ENCODE peak calls at places on chromosomes 1 and 21, in nine cellular contexts. H is PC-9; I is fibroblast of mammary gland; G is tibial nerve; N is CD4-positive, alpha-beta T cell; Z is heart right ventricle; K is pancreas; L is astrocyte of the spinal cord; V is HCT116. J is an unnamed sample.

GRCh38 chr1:212514056-212514614 is 81.4 kb downstream of the NENF start:
- DNase-seq in N (no peak), L (peak), Z (peak), I (peak), V (peak), K (peak), G (no peak), H (peak), J (no peak)

GRCh38 chr1:42165511-42166210 is 1.1 kb upstream of the GUCA2A start:
- DNase-seq in H (peak), N (no peak), I (no peak), V (peak), K (peak), Z (peak), G (no peak), L (peak), J (peak)

GRCh38 chr1:216807696-216808095 is 84.5 kb upstream of the ESRRG start:
- DNase-seq in G (no peak), K (no peak), V (no peak), Z (no peak), L (peak), I (no peak), H (no peak), N (no peak), J (no peak)

GRCh38 chr1:232062967-232063366 is 436.4 kb downstream of the DISC1 start:
- DNase-seq in N (no peak), Z (no peak), G (no peak), H (no peak), L (no peak), V (no peak), I (no peak), K (no peak), J (no peak)

GRCh38 chr1:116475850-116476218 is 95.0 kb downstream of the CD58 start:
- DNase-seq in I (no peak), K (no peak), H (no peak), V (no peak), Z (no peak), G (no peak), N (no peak), L (no peak), J (no peak)

GRCh38 chr1:160625725-160626498 is 20.9 kb downstream of the SLAMF1 start:
- DNase-seq in Z (no peak), L (no peak), G (no peak), N (peak), V (no peak), H (no peak), K (no peak), I (no peak), J (no peak)

GRCh38 chr1:202806845-202807366 is 1.3 kb downstream of the KDM5B start:
- DNase-seq in V (no peak), N (peak), Z (no peak), L (no peak), G (no peak), K (peak), I (no peak), H (peak), J (peak)

GRCh38 chr21:31873696-31874599 is 1.1 kb downstream of the HUNK start:
- DNase-seq in V (no peak), I (no peak), K (peak), L (no peak), G (no peak), N (peak), Z (no peak), H (no peak), J (peak)

GRCh38 chr21:39132248-39132647 is 51.0 kb downstream of the PSMG1 start:
- DNase-seq in G (no peak), I (peak), H (no peak), L (no peak), N (no peak), Z (no peak), K (no peak), V (no peak), J (no peak)

GRCh38 chr1:22241250-22241649 is 98.4 kb upstream of the WNT4 start:
- DNase-seq in N (no peak), L (no peak), Z (no peak), V (no peak), I (no peak), K (no peak), G (no peak), H (no peak), J (no peak)

GRCh38 chr1:64363116-64363515 is 106.8 kb upstream of the CACHD1 start:
- DNase-seq in H (no peak), L (no peak), N (no peak), V (no peak), I (no peak), Z (no peak), K (no peak), G (no peak), J (no peak)

GRCh38 chr1:193240609-193241008 is 54.2 kb upstream of the B3GALT2 start:
- DNase-seq in H (no peak), V (no peak), N (no peak), L (no peak), K (no peak), Z (no peak), G (no peak), I (no peak), J (no peak)

GRCh38 chr1:67616394-67616985 is 68.5 kb upstream of the GADD45A start:
- DNase-seq in K (no peak), I (no peak), H (no peak), N (no peak), L (no peak), Z (no peak), V (no peak), G (no peak), J (no peak)

GRCh38 chr1:23759277-23759676 is 16.0 kb downstream of the ELOA start:
- DNase-seq in G (no peak), K (no peak), I (no peak), L (peak), V (no peak), Z (peak), H (no peak), N (no peak), J (no peak)

GRCh38 chr1:168801032-168801745 is 72.2 kb upstream of the DPT start:
- DNase-seq in K (peak), L (no peak), G (no peak), I (no peak), H (no peak), V (no peak), N (no peak), Z (no peak), J (no peak)

GRCh38 chr1:51907079-51907702 is 28.7 kb upstream of the NRDC start:
- DNase-seq in K (no peak), N (no peak), Z (no peak), G (no peak), H (no peak), I (peak), V (no peak), L (no peak), J (no peak)

GRCh38 chr21:28822882-28823335 is 169.8 kb downstream of the LTN1 start:
- DNase-seq in I (peak), N (no peak), V (no peak), G (no peak), Z (peak), H (peak), L (no peak), K (no peak), J (no peak)

GRCh38 chr1:62784509-62785365 is 805 bp downstream of the ATG4C start:
- DNase-seq in Z (no peak), N (no peak), K (no peak), I (peak), H (no peak), V (no peak), L (peak), G (no peak), J (no peak)

GRCh38 chr1:210587547-210587946 is 258.8 kb downstream of the HHAT start:
- DNase-seq in I (peak), G (no peak), H (no peak), L (peak), Z (no peak), N (no peak), V (no peak), K (no peak), J (no peak)

GRCh38 chr1:26156285-26157038 is 2.4 kb upstream of the FAM110D start:
- DNase-seq in G (no peak), V (no peak), N (no peak), K (no peak), H (no peak), Z (peak), L (no peak), I (no peak), J (no peak)

GRCh38 chr1:172708452-172708851 is 49.5 kb downstream of the FASLG start:
- DNase-seq in I (no peak), G (no peak), Z (no peak), K (no peak), N (no peak), L (no peak), V (no peak), H (no peak), J (no peak)

GRCh38 chr1:153293480-153293775 is 19.3 kb downstream of the PGLYRP3 start:
- DNase-seq in H (no peak), G (no peak), K (no peak), V (no peak), N (no peak), L (no peak), Z (no peak), I (no peak), J (no peak)

GRCh38 chr1:228068359-228068758 is 14.1 kb upstream of the ARF1 start:
- DNase-seq in G (no peak), Z (no peak), N (no peak), K (no peak), I (no peak), H (no peak), V (no peak), L (no peak), J (no peak)

GRCh38 chr1:155309423-155310021 is 856 bp downstream of the FDPS start:
- DNase-seq in Z (peak), G (no peak), K (peak), I (no peak), N (no peak), V (no peak), H (peak), L (peak), J (no peak)

GRCh38 chr21:45821315-45822001 is 160.1 kb upstream of the COL6A1 start:
- DNase-seq in V (no peak), K (no peak), I (no peak), H (no peak), G (no peak), N (no peak), L (no peak), Z (no peak), J (peak)

GRCh38 chr1:226651041-226651731 is 87.9 kb downstream of the ITPKB start:
- DNase-seq in L (no peak), G (no peak), V (no peak), H (no peak), Z (no peak), I (no peak), N (no peak), K (no peak), J (no peak)

GRCh38 chr1:94298861-94299260 is 61.5 kb upstream of the ARHGAP29 start:
- DNase-seq in Z (peak), L (no peak), H (no peak), G (no peak), K (no peak), V (no peak), N (no peak), I (peak), J (no peak)

GRCh38 chr21:31203371-31204054 is 140.5 kb downstream of the TIAM1 start:
- DNase-seq in G (no peak), K (no peak), H (no peak), V (peak), Z (no peak), N (no peak), L (peak), I (peak), J (no peak)

GRCh38 chr1:149915429-149916192 is 2.0 kb downstream of the SV2A start:
- DNase-seq in Z (no peak), G (no peak), L (no peak), I (no peak), K (no peak), V (no peak), H (no peak), N (no peak), J (no peak)

GRCh38 chr1:53137729-53138128 is 4.7 kb downstream of the SLC1A7 start:
- DNase-seq in H (no peak), G (no peak), V (peak), I (peak), Z (no peak), K (no peak), N (no peak), L (no peak), J (no peak)

GRCh38 chr1:207049974-207050391 is 1.0 kb downstream of the YOD1 start:
- DNase-seq in L (peak), Z (peak), H (no peak), G (no peak), K (peak), N (no peak), I (peak), V (no peak), J (no peak)

GRCh38 chr1:107277022-107277421 is 136.2 kb downstream of the NTNG1 start:
- DNase-seq in G (no peak), H (peak), N (no peak), I (peak), L (peak), V (no peak), Z (peak), K (no peak), J (peak)

GRCh38 chr1:65717815-65718454 is 74.8 kb upstream of the PDE4B start:
- DNase-seq in Z (no peak), L (peak), V (peak), K (no peak), H (no peak), G (no peak), N (no peak), I (peak), J (no peak)

GRCh38 chr1:151862604-151863003 is 9.1 kb upstream of the THEM5 start:
- DNase-seq in V (no peak), H (no peak), L (no peak), Z (no peak), K (no peak), N (no peak), I (no peak), G (no peak), J (no peak)

GRCh38 chr1:115280073-115280472 is 58.0 kb downstream of the NGF start:
- DNase-seq in V (no peak), I (peak), N (no peak), H (no peak), K (no peak), G (no peak), Z (no peak), L (peak), J (peak)

GRCh38 chr1:168842306-168842705 is 113.3 kb upstream of the DPT start:
- DNase-seq in I (no peak), G (no peak), H (no peak), L (no peak), V (no peak), K (no peak), Z (no peak), N (no peak), J (no peak)

GRCh38 chr1:173113015-173113741 is 62.4 kb upstream of the TNFSF18 start:
- DNase-seq in V (peak), K (no peak), L (peak), N (no peak), I (peak), H (no peak), G (no peak), Z (no peak), J (no peak)

DNA sequence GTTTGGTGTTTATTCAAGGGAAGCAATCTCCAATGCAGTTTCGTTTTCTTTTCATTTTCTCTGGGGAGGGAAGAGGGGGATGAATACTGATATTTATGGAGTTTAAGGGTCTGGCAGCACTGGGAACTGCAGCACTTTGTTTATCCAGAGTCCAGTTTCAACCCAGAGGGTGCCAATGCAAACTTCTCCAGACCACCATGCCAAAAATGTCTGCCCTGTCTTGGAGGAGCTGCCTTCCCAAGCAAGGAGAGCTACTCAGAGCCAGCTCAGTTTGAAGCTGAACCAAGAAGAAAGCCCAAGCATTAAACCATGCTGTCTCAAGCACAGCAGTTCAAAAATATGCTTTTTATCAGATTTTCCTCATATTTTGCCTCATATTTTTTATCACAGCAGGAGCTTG is 589.7 kb downstream of the LMO4 start:
- DNase-seq in G (no peak), L (no peak), I (no peak), H (no peak), N (no peak), V (no peak), Z (no peak), K (no peak), J (no peak)
- TF ChIP-seq CTCF in G (no peak), L (no peak), I (no peak), H (no peak), N (no peak), V (no peak), Z (no peak), K (no peak), J (no peak)

DNA sequence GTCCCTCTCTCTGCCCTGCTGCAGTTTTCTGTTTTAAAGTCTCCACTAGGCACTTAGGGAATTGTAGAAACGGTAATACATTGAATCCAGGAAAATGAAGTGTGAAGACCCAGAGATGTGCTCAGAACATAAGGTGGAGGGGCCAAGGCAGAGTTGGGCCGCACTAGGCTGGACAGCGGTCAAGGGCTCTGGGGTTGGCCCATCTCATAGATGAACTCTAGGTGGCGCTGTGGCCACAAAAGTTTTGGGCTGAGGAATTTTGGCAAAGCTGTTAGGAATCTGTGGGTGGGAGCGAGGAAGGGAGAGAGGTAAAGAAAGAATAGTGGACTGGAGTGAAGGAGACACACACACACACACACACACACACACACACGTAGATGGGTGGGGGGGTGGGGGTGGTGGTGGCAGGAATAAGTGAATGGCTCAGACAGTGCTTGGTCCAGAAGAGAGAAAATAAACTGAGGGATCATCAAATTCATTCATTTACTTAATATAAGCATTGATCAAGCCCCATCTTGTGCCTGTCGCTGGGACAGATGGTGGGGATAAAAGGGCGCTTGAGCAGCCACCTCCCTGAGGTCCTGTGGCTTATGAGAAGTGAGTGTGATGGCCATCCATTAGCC is 258.5 kb downstream of the TRABD2B start:
- DNase-seq in I (peak), Z (peak), G (no peak), V (no peak), H (peak), N (no peak), L (peak), K (no peak), J (peak)
- TF ChIP-seq CTCF in I (peak), Z (peak), G (peak), V (peak), H (peak), N (no peak), L (peak), K (peak), J (peak)

GRCh38 chr21:43659136-43660000 is at the start of the genes HSF2BP and RRP1B:
- DNase-seq in G (peak), K (peak), I (peak), N (peak), Z (peak), L (peak), H (peak), V (peak), J (peak)
- TF ChIP-seq CTCF in G (no peak), K (no peak), I (no peak), N (no peak), Z (no peak), L (no peak), H (no peak), V (no peak), J (no peak)

DNA sequence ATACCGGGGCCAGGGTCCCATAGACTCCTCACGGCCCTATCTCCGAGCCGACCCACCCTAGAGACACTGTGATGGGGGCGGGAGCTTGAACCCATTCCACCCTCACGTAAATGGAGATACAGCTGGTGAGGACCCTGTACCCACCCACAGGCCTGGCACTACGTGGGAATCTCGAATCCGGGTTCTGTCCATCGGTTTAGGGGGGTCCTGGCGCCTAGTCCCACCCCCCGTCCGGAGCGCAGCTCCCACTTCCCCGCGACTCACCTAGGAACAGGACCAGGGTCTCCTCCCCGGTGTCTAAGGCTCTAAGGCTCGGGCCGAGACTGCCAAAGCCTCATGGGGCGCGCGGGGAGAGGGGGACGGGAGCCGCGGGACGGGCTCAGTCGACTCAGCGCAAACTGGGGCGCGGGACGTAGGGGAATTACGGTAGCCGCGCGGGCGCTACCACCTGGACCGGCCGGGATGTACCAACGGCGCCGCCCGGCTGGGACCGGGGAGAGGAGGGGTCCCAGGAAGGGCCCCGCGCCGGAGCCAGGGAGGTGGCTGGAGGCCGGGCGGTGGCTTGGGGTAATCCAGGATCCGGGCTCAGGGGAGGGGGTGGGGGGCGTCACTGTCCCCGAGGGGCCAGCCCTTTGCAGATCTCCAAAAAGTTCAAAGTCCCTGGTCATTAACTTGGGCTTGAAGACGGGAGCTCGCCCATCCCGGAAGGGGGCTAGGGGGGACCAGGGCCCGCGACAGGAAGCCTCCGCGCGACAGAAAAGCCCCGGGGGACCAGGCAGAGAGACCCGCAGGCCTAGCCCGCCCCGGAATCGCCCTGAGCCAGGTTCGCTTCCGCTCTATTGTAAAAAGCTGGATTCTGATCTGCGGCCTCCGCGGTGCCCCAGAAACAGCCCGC is 1.0 kb downstream of the PLEKHG5 start:
- DNase-seq in G (no peak), I (peak), K (peak), Z (no peak), N (peak), V (peak), L (peak), H (peak), J (peak)
- TF ChIP-seq CTCF in G (no peak), I (no peak), K (no peak), Z (peak), N (peak), V (peak), L (no peak), H (peak), J (peak)

GRCh38 chr1:187032982-187033705 is 204.4 kb downstream of the PLA2G4A start:
- DNase-seq in I (peak), G (no peak), V (no peak), N (no peak), K (no peak), H (no peak), L (peak), Z (no peak), J (no peak)
- TF ChIP-seq CTCF in I (no peak), G (no peak), V (no peak), N (no peak), K (no peak), H (no peak), L (no peak), Z (no peak), J (no peak)

J was measured in mesothelial cell of epicardium.